ENCODE peak calls at places on chromosomes 13 and 19, in nine cellular contexts. R is breast epithelium; H is psoas muscle; J is body of pancreas; D is SK-N-SH; W is left ventricle myocardium inferior; F is CD8-positive, alpha-beta memory T cell; V is SJSA1; M is heart right ventricle. U is an unnamed sample. For H3K27me3, the result is how much of the 10 kb centered on the place peaks cover.

GRCh38 chr13:92994056-92994455 is 232.6 kb upstream of the GPC6 start:
- DNase-seq in R (no peak), H (no peak), J (no peak), D (no peak), W (no peak), F (no peak), V (no peak), M (no peak), U (no peak)

GRCh38 chr19:58325623-58326022 is 1.2 kb upstream of the ZSCAN22 start:
- DNase-seq in R (no peak), H (no peak), J (no peak), D (no peak), W (no peak), F (no peak), V (no peak), M (no peak), U (no peak)

GRCh38 chr19:46386151-46386550 is 27.2 kb downstream of the CCDC8 start:
- DNase-seq in R (no peak), H (no peak), J (peak), D (no peak), W (no peak), F (no peak), V (no peak), M (no peak), U (peak)

GRCh38 chr13:21849323-21849722 is 178.4 kb downstream of the FGF9 start:
- DNase-seq in R (no peak), H (no peak), J (peak), D (peak), W (no peak), F (peak), V (no peak), M (no peak), U (no peak)

GRCh38 chr13:84126671-84127171 is 244.4 kb upstream of the SLITRK1 start:
- DNase-seq in R (no peak), H (no peak), J (no peak), D (no peak), W (no peak), F (no peak), V (no peak), M (no peak), U (no peak)

GRCh38 chr19:4057913-4058695 is 8.6 kb downstream of the ZBTB7A start:
- DNase-seq in R (peak), H (peak), J (peak), D (no peak), W (peak), F (no peak), V (peak), M (peak), U (peak)

GRCh38 chr19:366951-367350 is 22.4 kb upstream of the MIER2 start:
- DNase-seq in R (no peak), H (no peak), J (no peak), D (no peak), W (no peak), F (no peak), V (peak), M (no peak), U (no peak)

GRCh38 chr19:50921391-50922315 is 10.5 kb upstream of the KLK4 start:
- DNase-seq in R (no peak), H (no peak), J (no peak), D (no peak), W (no peak), F (no peak), V (peak), M (no peak), U (no peak)

GRCh38 chr13:75749407-75749806 is 113.3 kb downstream of the LMO7 start:
- DNase-seq in R (no peak), H (peak), J (no peak), D (no peak), W (no peak), F (no peak), V (no peak), M (no peak), U (no peak)

GRCh38 chr19:35138305-35138799 is 272 bp upstream of the FXYD1 start:
- DNase-seq in R (no peak), H (peak), J (no peak), D (no peak), W (peak), F (no peak), V (no peak), M (peak), U (peak)

GRCh38 chr13:75544681-75545333 is 4.8 kb upstream of the UCHL3 start:
- DNase-seq in R (no peak), H (no peak), J (no peak), D (no peak), W (no peak), F (no peak), V (no peak), M (no peak), U (no peak)

GRCh38 chr13:34035676-34036325 is 217.9 kb downstream of the RFC3 start:
- DNase-seq in R (no peak), H (no peak), J (no peak), D (no peak), W (no peak), F (no peak), V (no peak), M (no peak), U (no peak)

GRCh38 chr13:102970542-102970941 is 95.7 kb downstream of the SLC10A2 start:
- DNase-seq in R (no peak), H (no peak), J (no peak), D (no peak), W (no peak), F (no peak), V (no peak), M (no peak), U (no peak)

GRCh38 chr19:46620716-46621115 is 4.2 kb downstream of the PTGIR start:
- DNase-seq in R (no peak), H (peak), J (no peak), D (peak), W (no peak), F (no peak), V (no peak), M (no peak), U (no peak)

GRCh38 chr13:37791699-37792098 is 77.9 kb downstream of the TRPC4 start:
- DNase-seq in R (no peak), H (no peak), J (no peak), D (no peak), W (no peak), F (no peak), V (no peak), M (no peak), U (no peak)

GRCh38 chr13:113448545-113448884 is 4.8 kb downstream of the ADPRHL1 start:
- DNase-seq in R (peak), H (peak), J (peak), D (no peak), W (peak), F (no peak), V (no peak), M (peak), U (peak)

GRCh38 chr13:113584870-113585671 is 518 bp downstream of the TFDP1 start:
- DNase-seq in R (peak), H (peak), J (no peak), D (peak), W (no peak), F (peak), V (peak), M (no peak), U (peak)

GRCh38 chr13:57527114-57527770 is 104.3 kb upstream of the PCDH17 start:
- DNase-seq in R (no peak), H (no peak), J (no peak), D (no peak), W (no peak), F (no peak), V (no peak), M (no peak), U (no peak)

GRCh38 chr13:26881154-26881553 is 120.6 kb upstream of the GPR12 start:
- DNase-seq in R (no peak), H (no peak), J (no peak), D (peak), W (no peak), F (no peak), V (no peak), M (no peak), U (no peak)

GRCh38 chr13:23059173-23059572 is 121.6 kb upstream of the SGCG start:
- DNase-seq in R (no peak), H (no peak), J (no peak), D (no peak), W (no peak), F (no peak), V (no peak), M (no peak), U (no peak)

GRCh38 chr13:79417741-79418140 is 11.7 kb upstream of the RBM26 start:
- DNase-seq in R (no peak), H (no peak), J (no peak), D (no peak), W (no peak), F (no peak), V (no peak), M (no peak), U (no peak)

GRCh38 chr13:72507394-72508199 is 219.8 kb downstream of the MZT1 start:
- DNase-seq in R (no peak), H (no peak), J (no peak), D (no peak), W (no peak), F (no peak), V (no peak), M (no peak), U (no peak)

GRCh38 chr19:35204799-35205732 is 23.5 kb downstream of the FAM187B start:
- DNase-seq in R (no peak), H (no peak), J (no peak), D (no peak), W (no peak), F (no peak), V (no peak), M (no peak), U (no peak)

GRCh38 chr19:53823380-53824120 is 564 bp downstream of the NLRP12 start:
- DNase-seq in R (no peak), H (no peak), J (no peak), D (no peak), W (no peak), F (no peak), V (no peak), M (no peak), U (no peak)

GRCh38 chr19:437027-437426 is 23.8 kb downstream of the SHC2 start:
- DNase-seq in R (no peak), H (no peak), J (no peak), D (no peak), W (no peak), F (no peak), V (no peak), M (no peak), U (no peak)

GRCh38 chr19:6811906-6812305 is 39.4 kb downstream of the VAV1 start:
- DNase-seq in R (no peak), H (no peak), J (no peak), D (peak), W (no peak), F (no peak), V (no peak), M (no peak), U (no peak)

GRCh38 chr19:44954278-44954648 is 917 bp upstream of the CLPTM1 start:
- DNase-seq in R (no peak), H (no peak), J (no peak), D (no peak), W (no peak), F (no peak), V (no peak), M (no peak), U (no peak)

GRCh38 chr19:47778954-47779351 is 450 bp downstream of the SELENOW start:
- DNase-seq in R (no peak), H (peak), J (no peak), D (peak), W (peak), F (no peak), V (no peak), M (no peak), U (peak)

GRCh38 chr13:41587490-41587889 is 130.1 kb downstream of the RGCC start:
- DNase-seq in R (no peak), H (no peak), J (no peak), D (no peak), W (no peak), F (peak), V (no peak), M (no peak), U (no peak)

GRCh38 chr13:113736258-113736731 is 22.7 kb upstream of the TMEM255B start:
- DNase-seq in R (no peak), H (no peak), J (no peak), D (no peak), W (no peak), F (no peak), V (no peak), M (no peak), U (no peak)

GRCh38 chr19:1762243-1763140 is 9.2 kb downstream of the ONECUT3 start:
- DNase-seq in R (no peak), H (no peak), J (no peak), D (peak), W (no peak), F (no peak), V (no peak), M (no peak), U (no peak)
- H3K27me3 ChIP-seq in R (under half), H (under half), J (half or more), D (half or more), W (half or more), F (half or more), V (half or more), M (under half), U (half or more)

GRCh38 chr13:50290186-50290585 is 274.9 kb downstream of the KCNRG start:
- DNase-seq in R (no peak), H (no peak), J (no peak), D (no peak), W (no peak), F (no peak), V (no peak), M (no peak), U (no peak)
- H3K27me3 ChIP-seq in R (under half), H (under half), J (under half), D (under half), W (under half), F (under half), V (under half), M (under half), U (under half)

GRCh38 chr13:111914241-111915103 is 152.5 kb upstream of the SOX1 start:
- DNase-seq in R (no peak), H (no peak), J (peak), D (no peak), W (no peak), F (no peak), V (peak), M (no peak), U (peak)
- H3K27me3 ChIP-seq in R (under half), H (under half), J (under half), D (under half), W (half or more), F (under half), V (half or more), M (under half), U (under half)

GRCh38 chr19:2290441-2291184 is 8.6 kb upstream of the PEAK3 start:
- DNase-seq in R (no peak), H (no peak), J (no peak), D (no peak), W (no peak), F (peak), V (no peak), M (no peak), U (no peak)

GRCh38 chr19:2288010-2288742 is 6.2 kb upstream of the PEAK3 start:
- DNase-seq in R (no peak), H (no peak), J (no peak), D (no peak), W (no peak), F (no peak), V (no peak), M (no peak), U (no peak)

GRCh38 chr19:2289714-2290435 is 7.9 kb upstream of the PEAK3 start:
- DNase-seq in R (no peak), H (no peak), J (no peak), D (no peak), W (peak), F (peak), V (no peak), M (no peak), U (no peak)

GRCh38 chr19:2287585-2287984 is 5.6 kb upstream of the PEAK3 start:
- DNase-seq in R (no peak), H (no peak), J (no peak), D (no peak), W (no peak), F (no peak), V (no peak), M (no peak), U (no peak)

DNA sequence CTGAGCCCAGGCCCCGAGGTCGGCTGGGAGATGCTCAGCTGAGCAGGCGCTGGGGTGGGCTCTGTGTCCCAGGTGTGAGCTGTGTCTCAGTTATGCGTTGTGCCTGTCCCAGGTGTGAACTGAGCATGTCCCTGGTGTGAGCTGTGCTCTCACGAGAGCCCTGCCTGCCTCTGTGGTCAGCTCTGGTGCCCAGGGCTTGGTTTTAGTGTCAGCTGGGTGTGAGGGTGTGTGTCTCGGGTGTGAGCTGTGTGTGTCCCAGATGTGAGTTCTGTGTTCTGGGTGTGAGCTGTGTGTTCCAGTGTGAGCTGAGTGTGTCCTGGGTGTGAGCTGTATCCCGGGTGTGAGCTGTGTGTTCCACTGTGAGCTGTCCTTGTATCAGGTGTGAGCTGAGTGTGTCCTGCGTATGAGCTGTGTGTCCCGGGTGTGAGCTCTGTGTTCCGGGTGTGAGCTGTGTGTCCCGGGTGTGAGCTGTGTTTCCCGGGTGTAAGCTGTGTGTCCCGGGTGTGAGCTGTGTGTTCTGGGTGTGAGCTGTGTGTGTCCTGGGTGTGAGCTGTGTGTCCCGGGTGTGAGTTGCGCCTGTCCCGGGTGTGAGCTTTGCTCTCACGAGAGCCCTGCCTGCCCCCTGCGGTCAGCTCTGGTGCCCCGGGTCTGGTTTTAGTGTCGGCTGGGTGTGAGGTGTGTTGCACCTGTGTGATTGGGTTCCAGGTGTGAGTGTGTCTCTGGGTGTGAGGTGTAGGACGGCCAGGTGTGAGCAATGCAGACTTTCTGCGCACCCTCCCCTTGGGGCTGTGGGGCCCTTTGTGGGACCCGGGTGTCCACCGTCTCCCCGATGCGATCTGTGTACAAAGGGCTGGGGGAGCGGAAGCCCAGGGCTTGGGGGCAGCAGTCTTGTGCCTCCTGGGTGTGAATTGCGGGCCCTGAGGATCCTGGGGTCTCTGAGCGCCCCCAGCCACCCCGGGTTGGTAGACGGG is 7.1 kb upstream of the PEAK3 start:
- DNase-seq in R (no peak), H (no peak), J (no peak), D (no peak), W (no peak), F (no peak), V (no peak), M (no peak), U (no peak)
- H3K27me3 ChIP-seq in R (under half), H (under half), J (under half), D (under half), W (half or more), F (under half), V (under half), M (under half), U (under half)

DNA sequence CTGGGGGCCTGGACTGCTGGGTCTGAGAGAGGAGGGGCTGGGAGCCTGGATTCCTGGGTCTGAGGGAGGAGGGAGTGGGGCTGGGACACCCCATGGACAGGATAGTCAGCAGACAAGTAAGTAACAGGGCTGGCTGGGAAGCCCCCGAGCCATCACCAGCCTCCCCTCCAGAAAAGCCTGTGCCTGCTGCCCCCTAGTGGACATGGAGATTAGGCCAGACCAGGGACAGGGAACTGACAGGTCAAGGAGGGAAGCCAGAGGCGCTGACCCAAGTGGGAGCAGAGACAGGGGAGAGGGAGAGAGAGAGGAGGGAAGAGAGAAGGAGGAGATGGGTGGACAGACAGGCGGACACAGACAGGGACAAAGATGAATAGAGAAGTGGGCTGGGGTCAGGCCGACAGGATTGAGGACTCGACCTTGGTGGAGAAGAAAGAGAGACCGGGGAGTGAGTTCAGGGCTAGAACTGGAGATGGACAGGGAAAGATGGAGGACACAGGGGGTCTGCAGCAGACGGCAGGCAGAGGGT is 6.7 kb upstream of the ERFL start:
- DNase-seq in R (peak), H (peak), J (peak), D (peak), W (peak), F (peak), V (peak), M (peak), U (peak)
- H3K27me3 ChIP-seq in R (under half), H (under half), J (under half), D (under half), W (half or more), F (under half), V (half or more), M (under half), U (half or more)

GRCh38 chr13:58843567-58843966 is 1212.0 kb downstream of the PCDH17 start:
- DNase-seq in R (no peak), H (no peak), J (no peak), D (no peak), W (no peak), F (no peak), V (no peak), M (no peak), U (no peak)

GRCh38 chr13:58838615-58839014 is 1207.1 kb downstream of the PCDH17 start:
- DNase-seq in R (no peak), H (no peak), J (no peak), D (no peak), W (no peak), F (no peak), V (no peak), M (no peak), U (no peak)

GRCh38 chr13:58843071-58843470 is 1211.5 kb downstream of the PCDH17 start:
- DNase-seq in R (no peak), H (no peak), J (no peak), D (no peak), W (no peak), F (no peak), V (no peak), M (no peak), U (no peak)
- H3K27me3 ChIP-seq in R (under half), H (under half), J (under half), D (under half), W (under half), F (under half), V (under half), M (under half), U (under half)

GRCh38 chr19:55436847-55437246 is 6.3 kb downstream of the SHISA7 start:
- DNase-seq in R (no peak), H (peak), J (no peak), D (no peak), W (no peak), F (no peak), V (no peak), M (no peak), U (no peak)
- H3K27me3 ChIP-seq in R (under half), H (under half), J (under half), D (under half), W (half or more), F (under half), V (under half), M (under half), U (half or more)

GRCh38 chr19:31592456-31592855 is 243.2 kb upstream of the TSHZ3 start:
- DNase-seq in R (no peak), H (no peak), J (no peak), D (no peak), W (no peak), F (no peak), V (no peak), M (no peak), U (no peak)

GRCh38 chr19:31586282-31586681 is 237.0 kb upstream of the TSHZ3 start:
- DNase-seq in R (no peak), H (no peak), J (no peak), D (no peak), W (no peak), F (no peak), V (no peak), M (no peak), U (no peak)

GRCh38 chr19:31595521-31595920 is 246.3 kb upstream of the TSHZ3 start:
- DNase-seq in R (no peak), H (no peak), J (no peak), D (no peak), W (no peak), F (no peak), V (no peak), M (no peak), U (no peak)

GRCh38 chr19:31589109-31589508 is 239.9 kb upstream of the TSHZ3 start:
- DNase-seq in R (no peak), H (no peak), J (no peak), D (no peak), W (no peak), F (no peak), V (no peak), M (no peak), U (no peak)

DNA sequence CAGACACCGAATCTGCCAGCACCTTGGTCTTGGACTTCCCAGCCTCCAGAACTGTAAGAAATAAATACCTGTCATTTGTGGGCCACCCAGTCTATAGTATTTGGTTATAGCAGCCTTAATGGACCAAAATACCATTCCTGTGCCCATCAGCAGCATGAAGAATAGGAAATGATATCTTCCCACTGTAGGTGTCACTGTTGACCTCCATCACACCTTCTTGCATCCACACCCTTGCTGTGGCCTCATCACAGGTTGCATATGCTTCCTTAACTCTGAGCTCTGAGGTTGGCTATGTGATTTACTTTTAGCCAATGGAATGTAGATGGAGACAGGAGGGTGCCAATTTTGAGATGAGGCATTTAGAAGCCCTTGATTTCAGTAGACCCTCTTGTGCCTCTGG is 242.0 kb upstream of the TSHZ3 start:
- DNase-seq in R (no peak), H (no peak), J (no peak), D (no peak), W (no peak), F (no peak), V (no peak), M (no peak), U (no peak)
- H3K27me3 ChIP-seq in R (under half), H (under half), J (under half), D (under half), W (half or more), F (under half), V (under half), M (under half), U (under half)

U was measured in sigmoid colon.